ENCODE peak calls at places on chromosomes 12 and 14, in seven cellular contexts. One of them, this sample, is unnamed.

GRCh38 chr12:76460807-76461206 is 98.8 kb downstream of the OSBPL8 start:
- DNase-seq in suprapubic skin: no peak
- DNase-seq in heart right ventricle: no peak
- DNase-seq in GM12865: no peak
- DNase-seq in BJ: no peak
- DNase-seq in fibroblast of pulmonary artery: no peak
- DNase-seq in astrocyte of the spinal cord: no peak
- DNase-seq in this sample: no peak

GRCh38 chr12:123113038-123113437 is 37.9 kb downstream of the PITPNM2 start:
- DNase-seq in BJ: no peak
- DNase-seq in GM12865: no peak
- DNase-seq in suprapubic skin: no peak
- DNase-seq in fibroblast of pulmonary artery: no peak
- DNase-seq in heart right ventricle: no peak
- DNase-seq in astrocyte of the spinal cord: no peak
- DNase-seq in this sample: peak; percentile 55

GRCh38 chr14:32342151-32342853 is 13.2 kb downstream of the AKAP6 start:
- DNase-seq in fibroblast of pulmonary artery: no peak
- DNase-seq in GM12865: no peak
- DNase-seq in suprapubic skin: no peak
- DNase-seq in BJ: no peak
- DNase-seq in heart right ventricle: no peak
- DNase-seq in astrocyte of the spinal cord: no peak
- DNase-seq in this sample: no peak

GRCh38 chr12:113186033-113186365 is 478 bp downstream of the RITA1 start:
- DNase-seq in astrocyte of the spinal cord: peak; percentile 37
- DNase-seq in GM12865: peak; percentile 58
- DNase-seq in fibroblast of pulmonary artery: peak; percentile 27
- DNase-seq in BJ: no peak
- DNase-seq in heart right ventricle: no peak
- DNase-seq in suprapubic skin: no peak
- DNase-seq in this sample: no peak

GRCh38 chr12:12072064-12072760 is 1.5 kb downstream of the BCL2L14 start:
- DNase-seq in heart right ventricle: no peak
- DNase-seq in astrocyte of the spinal cord: no peak
- DNase-seq in suprapubic skin: no peak
- DNase-seq in GM12865: peak; percentile 70
- DNase-seq in BJ: no peak
- DNase-seq in fibroblast of pulmonary artery: no peak
- DNase-seq in this sample: peak; percentile 76

GRCh38 chr12:64780531-64781373 is 21.5 kb upstream of the GNS start:
- DNase-seq in BJ: no peak
- DNase-seq in GM12865: peak; percentile 26
- DNase-seq in heart right ventricle: peak; percentile 53
- DNase-seq in fibroblast of pulmonary artery: no peak
- DNase-seq in astrocyte of the spinal cord: no peak
- DNase-seq in suprapubic skin: peak; percentile 67
- DNase-seq in this sample: peak; percentile 67

GRCh38 chr12:4956054-4956453 is 46.3 kb downstream of the KCNA1 start:
- DNase-seq in heart right ventricle: no peak
- DNase-seq in fibroblast of pulmonary artery: peak; percentile 65
- DNase-seq in astrocyte of the spinal cord: no peak
- DNase-seq in BJ: no peak
- DNase-seq in suprapubic skin: no peak
- DNase-seq in GM12865: no peak
- DNase-seq in this sample: no peak

GRCh38 chr14:77041837-77042557 is 13.5 kb upstream of the IRF2BPL start:
- DNase-seq in fibroblast of pulmonary artery: peak; percentile 97
- DNase-seq in GM12865: peak; percentile 30
- DNase-seq in BJ: peak; percentile 82
- DNase-seq in suprapubic skin: no peak
- DNase-seq in heart right ventricle: no peak
- DNase-seq in astrocyte of the spinal cord: peak; percentile 97
- DNase-seq in this sample: no peak

GRCh38 chr12:50188280-50188781 is 21.2 kb upstream of the CERS5 start:
- DNase-seq in GM12865: no peak
- DNase-seq in heart right ventricle: no peak
- DNase-seq in fibroblast of pulmonary artery: peak; percentile 61
- DNase-seq in astrocyte of the spinal cord: no peak
- DNase-seq in suprapubic skin: no peak
- DNase-seq in BJ: no peak
- DNase-seq in this sample: no peak

GRCh38 chr12:116665666-116666304 is 72.1 kb downstream of the SPRING1 start:
- DNase-seq in heart right ventricle: no peak
- DNase-seq in suprapubic skin: no peak
- DNase-seq in GM12865: no peak
- DNase-seq in BJ: peak; percentile 32
- DNase-seq in fibroblast of pulmonary artery: no peak
- DNase-seq in astrocyte of the spinal cord: no peak
- DNase-seq in this sample: no peak

DNA sequence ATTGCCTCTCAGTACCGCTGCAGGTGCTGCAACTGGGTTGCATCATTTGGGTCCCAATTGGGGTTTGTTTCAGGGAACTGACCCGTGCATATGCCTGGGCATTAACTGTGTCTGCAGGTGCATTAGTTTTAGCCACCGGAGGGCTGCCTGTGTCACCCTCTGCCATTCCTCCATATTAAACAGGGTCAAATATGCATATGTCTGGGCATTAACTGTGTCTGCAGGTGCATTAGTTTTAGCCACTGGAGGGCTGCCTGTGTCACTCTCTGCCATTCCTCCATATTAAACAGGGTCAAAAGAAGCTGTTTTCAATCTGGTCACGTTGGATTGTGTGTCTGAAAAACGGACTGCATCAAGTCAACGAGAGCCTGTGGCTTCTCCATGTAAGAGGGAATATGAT is 1317.0 kb downstream of the TMEM121 start:
- DNase-seq in BJ: no peak
- DNase-seq in heart right ventricle: no peak
- DNase-seq in suprapubic skin: no peak
- DNase-seq in GM12865: peak; percentile 33
- DNase-seq in astrocyte of the spinal cord: no peak
- DNase-seq in fibroblast of pulmonary artery: no peak
- DNase-seq in this sample: no peak
- TF ChIP-seq CTCF in BJ: no peak
- TF ChIP-seq CTCF in heart right ventricle: no peak
- TF ChIP-seq CTCF in suprapubic skin: no peak
- TF ChIP-seq CTCF in GM12865: peak; percentile 4
- TF ChIP-seq CTCF in astrocyte of the spinal cord: no peak
- TF ChIP-seq CTCF in fibroblast of pulmonary artery: no peak
- TF ChIP-seq CTCF in this sample: no peak

DNA sequence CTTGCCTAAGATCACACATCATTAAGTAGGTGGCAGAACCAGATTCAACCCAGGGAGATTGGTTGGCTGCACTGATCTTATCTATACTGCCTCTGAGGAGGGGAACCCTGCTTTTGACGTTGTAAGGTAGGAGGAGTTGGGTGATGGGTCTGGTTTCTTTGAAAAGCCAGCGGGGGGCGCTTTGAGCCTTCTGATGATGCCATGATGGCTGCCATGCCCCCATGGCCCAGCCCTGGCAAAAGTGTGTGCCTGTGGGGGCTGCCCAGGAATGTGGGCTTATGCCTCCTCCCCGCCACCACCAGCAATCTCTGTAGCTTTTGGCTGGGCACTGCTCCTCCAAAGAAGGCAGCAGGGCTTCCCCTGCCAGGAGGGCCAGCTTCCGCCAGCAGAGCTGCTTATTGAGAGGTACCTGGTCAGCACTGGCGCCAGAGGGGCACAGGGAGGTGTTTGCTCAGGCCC is 224.3 kb downstream of the SLC41A2 start:
- DNase-seq in GM12865: peak; percentile 41
- DNase-seq in fibroblast of pulmonary artery: no peak
- DNase-seq in BJ: no peak
- DNase-seq in suprapubic skin: no peak
- DNase-seq in heart right ventricle: no peak
- DNase-seq in astrocyte of the spinal cord: no peak
- DNase-seq in this sample: peak; percentile 47
- TF ChIP-seq CTCF in GM12865: peak; percentile 27
- TF ChIP-seq CTCF in fibroblast of pulmonary artery: no peak
- TF ChIP-seq CTCF in BJ: no peak
- TF ChIP-seq CTCF in suprapubic skin: no peak
- TF ChIP-seq CTCF in heart right ventricle: peak; percentile 25
- TF ChIP-seq CTCF in astrocyte of the spinal cord: no peak
- TF ChIP-seq CTCF in this sample: no peak

GRCh38 chr12:108063192-108063591 is 65.9 kb upstream of the WSCD2 start:
- DNase-seq in suprapubic skin: no peak
- DNase-seq in fibroblast of pulmonary artery: peak; percentile 17
- DNase-seq in GM12865: peak; percentile 29
- DNase-seq in BJ: no peak
- DNase-seq in astrocyte of the spinal cord: peak; percentile 1
- DNase-seq in heart right ventricle: no peak
- DNase-seq in this sample: no peak
- TF ChIP-seq CTCF in suprapubic skin: no peak
- TF ChIP-seq CTCF in fibroblast of pulmonary artery: peak; percentile 16
- TF ChIP-seq CTCF in GM12865: peak; percentile 46
- TF ChIP-seq CTCF in BJ: peak; percentile 18
- TF ChIP-seq CTCF in astrocyte of the spinal cord: peak; percentile 7
- TF ChIP-seq CTCF in heart right ventricle: peak; percentile 20
- TF ChIP-seq CTCF in this sample: no peak

GRCh38 chr12:2385529-2385928 is 332.7 kb downstream of the CACNA1C start:
- DNase-seq in heart right ventricle: no peak
- DNase-seq in suprapubic skin: no peak
- DNase-seq in fibroblast of pulmonary artery: no peak
- DNase-seq in astrocyte of the spinal cord: no peak
- DNase-seq in BJ: no peak
- DNase-seq in GM12865: no peak
- DNase-seq in this sample: no peak

GRCh38 chr12:2383276-2384028 is 330.7 kb downstream of the CACNA1C start:
- DNase-seq in astrocyte of the spinal cord: no peak
- DNase-seq in suprapubic skin: peak; percentile 22
- DNase-seq in heart right ventricle: no peak
- DNase-seq in GM12865: no peak
- DNase-seq in fibroblast of pulmonary artery: no peak
- DNase-seq in BJ: no peak
- DNase-seq in this sample: no peak

GRCh38 chr12:2384029-2384386 is 331.2 kb downstream of the CACNA1C start:
- DNase-seq in heart right ventricle: no peak
- DNase-seq in suprapubic skin: no peak
- DNase-seq in fibroblast of pulmonary artery: no peak
- DNase-seq in GM12865: no peak
- DNase-seq in astrocyte of the spinal cord: no peak
- DNase-seq in BJ: no peak
- DNase-seq in this sample: no peak

GRCh38 chr12:2386566-2386965 is 333.8 kb downstream of the CACNA1C start:
- DNase-seq in fibroblast of pulmonary artery: no peak
- DNase-seq in GM12865: no peak
- DNase-seq in astrocyte of the spinal cord: no peak
- DNase-seq in suprapubic skin: peak; percentile 22
- DNase-seq in heart right ventricle: no peak
- DNase-seq in BJ: no peak
- DNase-seq in this sample: no peak

GRCh38 chr12:2384533-2385328 is 331.9 kb downstream of the CACNA1C start:
- DNase-seq in astrocyte of the spinal cord: peak; percentile 61
- DNase-seq in GM12865: no peak
- DNase-seq in heart right ventricle: no peak
- DNase-seq in suprapubic skin: peak; percentile 25
- DNase-seq in BJ: peak; percentile 76
- DNase-seq in fibroblast of pulmonary artery: peak; percentile 40
- DNase-seq in this sample: no peak
- TF ChIP-seq CTCF in astrocyte of the spinal cord: peak; percentile 12
- TF ChIP-seq CTCF in GM12865: no peak
- TF ChIP-seq CTCF in heart right ventricle: no peak
- TF ChIP-seq CTCF in suprapubic skin: no peak
- TF ChIP-seq CTCF in BJ: peak; percentile 52
- TF ChIP-seq CTCF in fibroblast of pulmonary artery: no peak
- TF ChIP-seq CTCF in this sample: no peak